ENCODE peak calls at places on chromosomes 6 and 20, in nine cellular contexts. Y is heart left ventricle, Q is transverse colon, P is kidney, B is IMR-90, X is thoracic aorta, E is ovary, W is lower lobe of right lung, J is neural progenitor cell. C is an unnamed sample.

GRCh38 chr20:1825492-1825891 is 69.7 kb upstream of the SIRPA start:
- DNase-seq in Y (no peak), Q (no peak), P (no peak), B (peak), X (no peak), E (no peak), W (no peak), J (no peak), C (no peak)

GRCh38 chr6:123926000-123926399 is 122.3 kb downstream of the NKAIN2 start:
- DNase-seq in Y (no peak), Q (no peak), P (no peak), B (peak), X (no peak), E (no peak), W (no peak), J (no peak), C (no peak)

GRCh38 chr6:32973934-32974333 is 5.5 kb downstream of the BRD2 start:
- DNase-seq in Y (no peak), Q (no peak), P (no peak), B (peak), X (no peak), E (no peak), W (no peak), J (peak), C (no peak)

GRCh38 chr6:162602759-162603158 is 124.8 kb downstream of the PRKN start:
- DNase-seq in Y (peak), Q (no peak), P (no peak), B (no peak), X (no peak), E (no peak), W (no peak), J (no peak), C (no peak)

GRCh38 chr20:48983423-48984400 is 62.2 kb downstream of the ARFGEF2 start:
- DNase-seq in Y (peak), Q (no peak), P (no peak), B (peak), X (no peak), E (no peak), W (no peak), J (no peak), C (peak)

GRCh38 chr20:35087355-35087754 is 5.3 kb downstream of the TRPC4AP start:
- DNase-seq in Y (no peak), Q (no peak), P (no peak), B (no peak), X (no peak), E (no peak), W (no peak), J (no peak), C (no peak)

GRCh38 chr20:34706022-34706875 is 2.1 kb downstream of the TP53INP2 start:
- DNase-seq in Y (no peak), Q (no peak), P (no peak), B (no peak), X (no peak), E (no peak), W (no peak), J (no peak), C (no peak)

GRCh38 chr6:53680489-53680888 is 14.9 kb upstream of the KLHL31 start:
- DNase-seq in Y (no peak), Q (no peak), P (no peak), B (no peak), X (no peak), E (no peak), W (no peak), J (no peak), C (no peak)

GRCh38 chr20:56629464-56630085 is 469 bp downstream of the TFAP2C start:
- DNase-seq in Y (no peak), Q (no peak), P (peak), B (no peak), X (no peak), E (no peak), W (no peak), J (peak), C (no peak)

GRCh38 chr20:57672164-57672563 is 37.7 kb downstream of the PMEPA1 start:
- DNase-seq in Y (peak), Q (no peak), P (no peak), B (peak), X (peak), E (peak), W (peak), J (peak), C (no peak)

GRCh38 chr20:41058007-41058673 is 29.5 kb downstream of the TOP1 start:
- DNase-seq in Y (no peak), Q (no peak), P (no peak), B (peak), X (peak), E (no peak), W (no peak), J (no peak), C (no peak)

GRCh38 chr6:145866449-145867401 is 52.1 kb upstream of the FBXO30 start:
- DNase-seq in Y (no peak), Q (no peak), P (no peak), B (no peak), X (no peak), E (no peak), W (no peak), J (no peak), C (no peak)

GRCh38 chr6:37696841-37697735 is 595 bp downstream of the MDGA1 start:
- DNase-seq in Y (no peak), Q (no peak), P (no peak), B (no peak), X (no peak), E (peak), W (no peak), J (peak), C (no peak)

GRCh38 chr6:46262928-46263708 is 92.3 kb upstream of the ENPP5 start:
- DNase-seq in Y (no peak), Q (no peak), P (no peak), B (no peak), X (no peak), E (no peak), W (no peak), J (no peak), C (no peak)

GRCh38 chr6:164826831-164827468 is 482.5 kb downstream of the C6orf118 start:
- DNase-seq in Y (no peak), Q (no peak), P (no peak), B (no peak), X (no peak), E (no peak), W (no peak), J (no peak), C (no peak)

DNA sequence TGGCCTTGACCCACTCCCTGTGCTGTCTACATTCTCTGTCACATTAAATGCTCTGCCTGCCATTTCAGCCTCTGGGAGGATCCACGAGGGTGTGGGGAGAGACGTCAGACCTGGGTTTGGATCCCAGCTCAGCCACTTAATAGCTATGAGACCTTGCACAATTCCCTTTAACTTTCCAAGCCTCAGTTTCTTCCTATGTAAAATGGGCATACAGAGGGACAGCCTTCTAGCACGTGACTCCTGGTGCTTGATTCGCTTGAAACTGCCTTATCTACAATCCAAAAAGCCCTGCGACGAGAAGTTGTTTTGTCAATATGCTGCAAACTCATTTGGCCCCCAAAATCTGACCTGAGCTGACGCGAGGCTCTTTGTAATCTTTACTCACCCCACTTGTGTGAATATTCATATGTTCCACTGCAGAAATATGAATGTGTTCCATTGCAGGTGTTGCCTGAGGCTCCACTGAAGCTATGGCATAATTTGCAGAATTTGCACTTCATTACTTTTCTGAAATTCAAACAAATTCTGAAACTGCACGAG is 40.1 kb downstream of the TOX2 start:
- DNase-seq in Y (no peak), Q (no peak), P (no peak), B (no peak), X (no peak), E (no peak), W (no peak), J (no peak), C (no peak)
- H3K27ac ChIP-seq in Y (no peak), Q (peak), P (no peak), B (peak), X (peak), E (no peak), W (peak), J (no peak), C (peak)

GRCh38 chr6:135439549-135439948 is 58.0 kb downstream of the AHI1 start:
- DNase-seq in Y (no peak), Q (no peak), P (no peak), B (no peak), X (no peak), E (no peak), W (no peak), J (no peak), C (no peak)

GRCh38 chr6:135440087-135440792 is 57.3 kb downstream of the AHI1 start:
- DNase-seq in Y (no peak), Q (no peak), P (no peak), B (no peak), X (no peak), E (no peak), W (no peak), J (no peak), C (no peak)

GRCh38 chr6:135434095-135434494 is 63.4 kb downstream of the AHI1 start:
- DNase-seq in Y (no peak), Q (no peak), P (no peak), B (no peak), X (no peak), E (no peak), W (no peak), J (no peak), C (no peak)

DNA sequence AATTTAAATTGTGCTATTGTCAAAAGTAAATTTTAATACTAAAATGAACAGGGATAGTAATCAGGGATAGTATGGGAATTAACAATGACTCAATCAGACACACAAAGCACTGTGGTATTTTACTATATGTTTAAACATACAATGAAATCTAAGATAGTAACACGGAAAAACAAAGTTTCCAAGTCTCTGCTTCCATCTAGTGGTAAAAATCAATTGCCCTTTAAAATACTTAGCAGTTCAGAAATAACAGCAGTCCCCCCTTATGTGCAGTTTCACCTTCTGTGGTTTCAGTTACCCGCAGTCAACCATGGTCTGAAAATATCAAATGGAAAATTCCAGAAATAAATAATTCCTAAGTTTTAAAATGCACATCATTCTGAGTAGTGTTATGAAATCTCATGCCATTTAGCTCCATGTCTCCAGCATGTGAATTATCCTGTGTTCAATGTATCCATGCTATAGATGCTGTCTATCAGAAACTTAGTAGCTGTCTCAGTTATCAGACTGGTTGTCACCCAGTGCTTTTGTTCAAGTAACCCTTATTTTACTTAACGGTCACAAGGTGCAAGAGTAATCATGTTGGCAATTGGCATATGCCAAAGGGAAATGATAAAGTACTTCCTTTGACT is 58.5 kb downstream of the AHI1 start:
- DNase-seq in Y (no peak), Q (no peak), P (no peak), B (peak), X (no peak), E (no peak), W (no peak), J (peak), C (no peak)
- TF ChIP-seq CTCF in Y (peak), Q (peak), P (peak), B (peak), X (no peak), E (no peak), W (no peak), J (peak), C (peak)

GRCh38 chr20:23548408-23548807 is 19.9 kb downstream of the CST9L start:
- DNase-seq in Y (no peak), Q (no peak), P (no peak), B (no peak), X (no peak), E (no peak), W (no peak), J (no peak), C (no peak)

GRCh38 chr20:23544133-23544532 is 24.2 kb downstream of the CST9L start:
- DNase-seq in Y (no peak), Q (no peak), P (no peak), B (no peak), X (no peak), E (no peak), W (no peak), J (no peak), C (no peak)

GRCh38 chr20:23546435-23547144 is 21.7 kb downstream of the CST9L start:
- DNase-seq in Y (no peak), Q (no peak), P (no peak), B (no peak), X (no peak), E (no peak), W (no peak), J (no peak), C (no peak)

GRCh38 chr20:23550227-23550626 is 18.1 kb downstream of the CST9L start:
- DNase-seq in Y (no peak), Q (no peak), P (no peak), B (no peak), X (no peak), E (no peak), W (no peak), J (no peak), C (no peak)

GRCh38 chr20:23547613-23548012 is 20.7 kb downstream of the CST9L start:
- DNase-seq in Y (no peak), Q (no peak), P (no peak), B (no peak), X (no peak), E (no peak), W (no peak), J (no peak), C (no peak)
- H3K4me3 ChIP-seq in Y (no peak), Q (no peak), P (no peak), B (no peak), X (no peak), E (no peak), W (no peak), J (no peak), C (no peak)

GRCh38 chr20:44694159-44694558 is 21.0 kb upstream of the CCN5 start:
- DNase-seq in Y (no peak), Q (no peak), P (no peak), B (no peak), X (no peak), E (no peak), W (no peak), J (no peak), C (no peak)
- H3K27ac ChIP-seq in Y (peak), Q (no peak), P (no peak), B (peak), X (peak), E (no peak), W (peak), J (no peak), C (no peak)

DNA sequence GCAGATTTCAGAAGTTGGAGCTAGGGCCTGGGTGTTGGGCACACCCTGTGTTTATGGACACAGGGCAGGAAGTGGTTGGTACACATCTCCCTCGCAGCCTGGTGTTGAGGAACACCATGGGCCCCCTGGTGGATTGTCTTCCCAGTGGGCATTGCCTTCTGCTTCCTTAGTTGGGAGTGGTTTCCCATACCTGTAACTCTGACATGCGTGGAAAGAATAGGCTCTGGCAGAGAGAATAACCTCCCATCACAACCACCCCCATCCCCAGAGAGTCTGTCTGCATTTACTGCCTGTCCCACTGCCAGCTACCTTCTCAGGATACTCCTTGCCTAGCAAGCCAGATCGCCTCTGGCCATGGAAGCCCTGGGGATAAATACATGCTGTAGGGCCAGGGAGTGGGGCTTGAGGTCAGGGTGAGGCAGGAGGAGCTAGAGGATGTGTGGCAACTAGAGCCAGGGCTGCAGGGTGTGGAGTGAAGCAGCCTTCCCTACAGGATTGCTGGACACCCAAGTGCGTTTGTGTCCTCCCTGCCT is 14.7 kb downstream of the LRRC73 start:
- DNase-seq in Y (no peak), Q (peak), P (no peak), B (no peak), X (no peak), E (no peak), W (no peak), J (no peak), C (no peak)
- TF ChIP-seq CTCF in Y (peak), Q (peak), P (no peak), B (peak), X (no peak), E (no peak), W (peak), J (peak), C (peak)